ENCODE peak calls at places on chromosomes 7 and 10, in seven cellular contexts. One of them, this sample, is unnamed.

GRCh38 chr7:102236592-102237287 is 49.9 kb upstream of the SH2B2 start:
- DNase-seq in GM12878: no peak
- DNase-seq in HepG2: peak
- DNase-seq in K562: peak
- DNase-seq in endothelial cell of umbilical vein: peak
- DNase-seq in HCT116: peak
- DNase-seq in H1: peak
- DNase-seq in this sample: peak

GRCh38 chr7:31648288-31648687 is 38.7 kb upstream of the PPP1R17 start:
- DNase-seq in HCT116: no peak
- DNase-seq in K562: no peak
- DNase-seq in H1: no peak
- DNase-seq in HepG2: peak
- DNase-seq in endothelial cell of umbilical vein: no peak
- DNase-seq in GM12878: no peak
- DNase-seq in this sample: no peak

GRCh38 chr10:60353519-60354258 is 36.0 kb downstream of the ANK3 start:
- DNase-seq in K562: peak
- DNase-seq in HepG2: no peak
- DNase-seq in H1: no peak
- DNase-seq in HCT116: no peak
- DNase-seq in GM12878: no peak
- DNase-seq in endothelial cell of umbilical vein: no peak
- DNase-seq in this sample: no peak

GRCh38 chr10:132163278-132163765 is 23.4 kb upstream of the DPYSL4 start:
- DNase-seq in H1: peak
- DNase-seq in K562: peak
- DNase-seq in HepG2: peak
- DNase-seq in HCT116: peak
- DNase-seq in GM12878: no peak
- DNase-seq in endothelial cell of umbilical vein: no peak
- DNase-seq in this sample: no peak

GRCh38 chr7:44980393-44981034 is 1.7 kb upstream of the MYO1G start:
- DNase-seq in GM12878: peak
- DNase-seq in H1: no peak
- DNase-seq in K562: no peak
- DNase-seq in HepG2: no peak
- DNase-seq in HCT116: no peak
- DNase-seq in endothelial cell of umbilical vein: no peak
- DNase-seq in this sample: peak

GRCh38 chr7:18768256-18768655 is 272.7 kb downstream of the HDAC9 start:
- DNase-seq in endothelial cell of umbilical vein: no peak
- DNase-seq in HCT116: no peak
- DNase-seq in H1: no peak
- DNase-seq in K562: no peak
- DNase-seq in HepG2: no peak
- DNase-seq in GM12878: no peak
- DNase-seq in this sample: no peak

GRCh38 chr10:13853854-13854253 is 267.1 kb downstream of the PRPF18 start:
- DNase-seq in H1: no peak
- DNase-seq in K562: no peak
- DNase-seq in GM12878: no peak
- DNase-seq in endothelial cell of umbilical vein: peak
- DNase-seq in HCT116: no peak
- DNase-seq in HepG2: no peak
- DNase-seq in this sample: no peak

GRCh38 chr10:78520737-78521430 is 487.2 kb downstream of the RPS24 start:
- DNase-seq in K562: peak
- DNase-seq in GM12878: no peak
- DNase-seq in HepG2: peak
- DNase-seq in H1: peak
- DNase-seq in HCT116: peak
- DNase-seq in endothelial cell of umbilical vein: peak
- DNase-seq in this sample: no peak

GRCh38 chr10:61935085-61935484 is 33.6 kb downstream of the ARID5B start:
- DNase-seq in H1: no peak
- DNase-seq in endothelial cell of umbilical vein: no peak
- DNase-seq in K562: no peak
- DNase-seq in HCT116: no peak
- DNase-seq in HepG2: no peak
- DNase-seq in GM12878: no peak
- DNase-seq in this sample: no peak

GRCh38 chr7:16697507-16698199 is 51.7 kb downstream of the BZW2 start:
- DNase-seq in K562: no peak
- DNase-seq in HepG2: no peak
- DNase-seq in endothelial cell of umbilical vein: no peak
- DNase-seq in GM12878: no peak
- DNase-seq in HCT116: no peak
- DNase-seq in H1: no peak
- DNase-seq in this sample: no peak

DNA sequence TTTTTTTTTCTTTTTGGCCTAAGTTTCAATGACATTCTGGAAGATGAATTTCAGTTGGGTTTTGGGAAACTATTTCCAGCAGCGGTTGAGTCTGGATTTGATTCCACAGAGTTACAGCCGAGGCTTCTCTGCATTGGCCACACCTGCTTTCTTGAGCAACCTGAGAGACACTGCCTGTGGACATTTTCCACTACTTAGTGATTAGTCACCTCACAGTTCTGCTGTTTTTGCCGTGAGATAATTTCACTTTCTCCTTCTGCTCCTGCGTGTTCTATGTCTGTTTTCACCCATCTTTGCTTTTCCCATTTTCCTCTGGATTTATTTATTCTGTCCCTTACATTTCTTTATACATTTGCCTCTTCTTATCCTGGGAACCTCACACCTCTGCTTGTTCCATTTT is 243.0 kb downstream of the BICC1 start:
- DNase-seq in HepG2: no peak
- DNase-seq in K562: no peak
- DNase-seq in GM12878: no peak
- DNase-seq in H1: no peak
- DNase-seq in endothelial cell of umbilical vein: no peak
- DNase-seq in HCT116: no peak
- DNase-seq in this sample: no peak
- H3K9ac ChIP-seq in HepG2: no peak
- H3K9ac ChIP-seq in K562: no peak
- H3K9ac ChIP-seq in GM12878: no peak
- H3K9ac ChIP-seq in H1: no peak
- H3K9ac ChIP-seq in endothelial cell of umbilical vein: no peak
- H3K9ac ChIP-seq in HCT116: no peak
- H3K9ac ChIP-seq in this sample: no peak

DNA sequence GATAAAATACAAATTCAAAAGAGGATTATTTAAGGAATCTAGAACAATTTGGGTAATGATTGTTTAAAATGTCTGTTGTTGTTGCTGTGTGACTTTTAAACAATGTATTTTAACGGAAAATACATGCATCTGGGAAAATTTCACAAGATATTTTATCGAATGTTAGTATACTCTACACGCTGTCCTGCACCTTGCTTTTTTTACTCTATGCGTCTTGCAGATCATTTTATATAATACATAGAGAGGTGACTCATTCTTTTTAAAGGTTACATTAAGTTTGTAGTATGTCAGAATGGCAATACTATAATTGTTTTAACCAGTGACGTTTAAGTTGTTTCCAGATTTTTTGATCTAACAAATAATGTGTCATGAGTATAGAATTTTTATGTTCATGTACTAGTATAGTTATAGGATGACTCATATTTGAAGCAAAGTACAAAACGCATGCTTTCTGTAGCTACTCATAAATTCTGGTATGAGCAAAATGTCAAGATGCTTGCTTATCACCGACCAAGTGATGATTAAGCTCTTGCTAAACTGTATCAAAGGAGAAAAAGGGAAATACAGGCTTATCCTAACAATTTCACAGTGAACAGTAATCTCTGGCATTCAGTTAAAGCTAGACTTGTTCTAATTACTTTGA is 4.9 kb downstream of the DKK1 start:
- DNase-seq in HepG2: peak
- DNase-seq in K562: no peak
- DNase-seq in HCT116: peak
- DNase-seq in H1: no peak
- DNase-seq in GM12878: no peak
- DNase-seq in endothelial cell of umbilical vein: peak
- DNase-seq in this sample: no peak
- TF ChIP-seq EZH2 in HepG2: no peak
- TF ChIP-seq EZH2 in K562: no peak
- TF ChIP-seq EZH2 in HCT116: no peak
- TF ChIP-seq EZH2 in H1: no peak
- TF ChIP-seq EZH2 in GM12878: no peak
- TF ChIP-seq EZH2 in endothelial cell of umbilical vein: no peak
- TF ChIP-seq EZH2 in this sample: no peak

DNA sequence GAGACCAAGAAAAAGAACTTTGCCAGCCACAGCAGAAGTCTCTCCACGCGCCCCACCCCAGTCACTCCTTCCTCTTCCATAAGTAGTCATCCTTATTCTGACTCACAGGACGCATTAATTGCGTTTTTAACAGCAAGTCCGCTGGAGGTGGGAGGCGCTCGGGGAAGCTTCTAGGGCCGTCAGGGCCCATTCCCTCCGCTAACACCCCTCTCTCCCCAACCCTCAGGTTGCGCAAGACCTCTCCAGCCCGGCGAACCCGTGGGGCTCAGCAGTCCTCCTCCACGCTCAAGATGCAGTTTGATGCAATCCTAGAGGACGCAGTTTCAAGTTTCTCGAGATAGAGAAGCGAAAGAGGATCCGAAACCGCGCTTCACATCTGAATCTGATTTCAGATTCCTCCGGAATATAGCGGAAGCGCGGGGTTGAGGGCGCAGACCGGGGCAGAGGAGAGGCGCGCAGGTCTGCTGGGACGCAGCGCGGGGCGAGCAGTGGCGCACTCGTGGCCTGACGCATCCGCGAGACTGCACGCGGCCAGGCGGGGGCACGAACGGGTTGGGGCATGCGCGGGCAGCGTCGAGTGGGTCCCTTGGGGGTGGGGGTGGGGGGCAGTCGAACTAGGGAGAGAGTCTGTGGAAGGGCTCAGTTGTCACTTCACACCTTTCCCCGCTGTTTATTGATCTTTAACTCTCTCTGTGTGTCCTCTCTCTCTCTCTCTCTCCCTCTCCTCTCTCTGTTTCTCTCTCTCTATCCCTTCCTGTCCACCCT is 37.8 kb upstream of the PSAP start:
- DNase-seq in GM12878: peak
- DNase-seq in H1: peak
- DNase-seq in HCT116: peak
- DNase-seq in endothelial cell of umbilical vein: peak
- DNase-seq in K562: peak
- DNase-seq in HepG2: no peak
- DNase-seq in this sample: no peak
- TF ChIP-seq POLR2AphosphoS5 in GM12878: no peak
- TF ChIP-seq POLR2AphosphoS5 in H1: no peak
- TF ChIP-seq POLR2AphosphoS5 in HCT116: peak
- TF ChIP-seq POLR2AphosphoS5 in endothelial cell of umbilical vein: peak
- TF ChIP-seq POLR2AphosphoS5 in K562: peak
- TF ChIP-seq POLR2AphosphoS5 in HepG2: no peak
- TF ChIP-seq POLR2AphosphoS5 in this sample: no peak

GRCh38 chr7:95628831-95629439 is 32.6 kb upstream of the PDK4 start:
- DNase-seq in endothelial cell of umbilical vein: peak
- DNase-seq in H1: no peak
- DNase-seq in HepG2: no peak
- DNase-seq in K562: no peak
- DNase-seq in GM12878: no peak
- DNase-seq in HCT116: no peak
- DNase-seq in this sample: no peak

GRCh38 chr7:95630702-95631458 is 34.6 kb upstream of the PDK4 start:
- DNase-seq in GM12878: no peak
- DNase-seq in K562: no peak
- DNase-seq in endothelial cell of umbilical vein: no peak
- DNase-seq in HCT116: no peak
- DNase-seq in HepG2: no peak
- DNase-seq in H1: no peak
- DNase-seq in this sample: no peak

GRCh38 chr7:95631545-95631944 is 35.2 kb upstream of the PDK4 start:
- DNase-seq in HCT116: no peak
- DNase-seq in GM12878: no peak
- DNase-seq in K562: no peak
- DNase-seq in H1: no peak
- DNase-seq in endothelial cell of umbilical vein: no peak
- DNase-seq in HepG2: no peak
- DNase-seq in this sample: peak

GRCh38 chr7:95636140-95636539 is 39.8 kb upstream of the PDK4 start:
- DNase-seq in endothelial cell of umbilical vein: no peak
- DNase-seq in HCT116: peak
- DNase-seq in K562: no peak
- DNase-seq in HepG2: no peak
- DNase-seq in GM12878: no peak
- DNase-seq in H1: no peak
- DNase-seq in this sample: no peak

GRCh38 chr7:95632609-95633008 is 36.3 kb upstream of the PDK4 start:
- DNase-seq in HepG2: no peak
- DNase-seq in endothelial cell of umbilical vein: no peak
- DNase-seq in GM12878: no peak
- DNase-seq in K562: no peak
- DNase-seq in H1: no peak
- DNase-seq in HCT116: no peak
- DNase-seq in this sample: no peak
- H3K9ac ChIP-seq in HepG2: no peak
- H3K9ac ChIP-seq in endothelial cell of umbilical vein: no peak
- H3K9ac ChIP-seq in GM12878: no peak
- H3K9ac ChIP-seq in K562: no peak
- H3K9ac ChIP-seq in H1: no peak
- H3K9ac ChIP-seq in HCT116: no peak
- H3K9ac ChIP-seq in this sample: no peak

GRCh38 chr10:70478191-70479160 is at the start of gene PALD1:
- DNase-seq in GM12878: no peak
- DNase-seq in HCT116: peak
- DNase-seq in HepG2: no peak
- DNase-seq in K562: peak
- DNase-seq in endothelial cell of umbilical vein: peak
- DNase-seq in H1: no peak
- DNase-seq in this sample: no peak
- TF ChIP-seq EZH2 in GM12878: no peak
- TF ChIP-seq EZH2 in HCT116: no peak
- TF ChIP-seq EZH2 in HepG2: no peak
- TF ChIP-seq EZH2 in K562: no peak
- TF ChIP-seq EZH2 in endothelial cell of umbilical vein: no peak
- TF ChIP-seq EZH2 in H1: no peak
- TF ChIP-seq EZH2 in this sample: no peak

GRCh38 chr7:149005427-149006344 is 22.6 kb downstream of the PDIA4 start:
- DNase-seq in H1: peak
- DNase-seq in HepG2: peak
- DNase-seq in endothelial cell of umbilical vein: peak
- DNase-seq in HCT116: peak
- DNase-seq in GM12878: no peak
- DNase-seq in K562: peak
- DNase-seq in this sample: no peak
- TF ChIP-seq POLR2AphosphoS5 in H1: no peak
- TF ChIP-seq POLR2AphosphoS5 in HepG2: no peak
- TF ChIP-seq POLR2AphosphoS5 in endothelial cell of umbilical vein: no peak
- TF ChIP-seq POLR2AphosphoS5 in HCT116: no peak
- TF ChIP-seq POLR2AphosphoS5 in GM12878: no peak
- TF ChIP-seq POLR2AphosphoS5 in K562: no peak
- TF ChIP-seq POLR2AphosphoS5 in this sample: no peak